ENCODE peak calls at places on chromosomes 12 and 14, in six cellular contexts. T, A, R, G, C and Q are unnamed samples.

GRCh38 chr12:108582509-108582908 is 15.4 kb downstream of the TMEM119 start:
- DNase-seq in T (no peak), A (no peak), R (no peak), G (no peak), C (no peak), Q (no peak)

GRCh38 chr14:64082837-64083236 is 211.3 kb downstream of the ESR2 start:
- DNase-seq in T (no peak), A (no peak), R (no peak), G (no peak), C (no peak), Q (no peak)

GRCh38 chr14:104803916-104804371 is 3.0 kb downstream of the ZBTB42 start:
- DNase-seq in T (no peak), A (no peak), R (no peak), G (peak; percentile 51), C (no peak), Q (peak; percentile 84)

GRCh38 chr12:14326699-14327098 is 38.8 kb upstream of the ATF7IP start:
- DNase-seq in T (no peak), A (no peak), R (no peak), G (no peak), C (no peak), Q (no peak)

GRCh38 chr12:54561164-54561563 is 11.8 kb downstream of the PDE1B start:
- DNase-seq in T (no peak), A (no peak), R (no peak), G (no peak), C (no peak), Q (peak; percentile 78)

GRCh38 chr12:13896063-13896626 is 85.3 kb downstream of the GRIN2B start:
- DNase-seq in T (no peak), A (no peak), R (no peak), G (no peak), C (peak; percentile 66), Q (no peak)

GRCh38 chr12:40058721-40059190 is 47.1 kb downstream of the SLC2A13 start:
- DNase-seq in T (no peak), A (no peak), R (no peak), G (no peak), C (no peak), Q (no peak)

GRCh38 chr12:28710882-28711281 is 438.2 kb upstream of the FAR2 start:
- DNase-seq in T (no peak), A (no peak), R (no peak), G (no peak), C (no peak), Q (no peak)

GRCh38 chr12:75909714-75910451 is 121.7 kb downstream of the PHLDA1 start:
- DNase-seq in T (no peak), A (no peak), R (peak; percentile 29), G (no peak), C (no peak), Q (no peak)

GRCh38 chr14:101371691-101372493 is 189.4 kb upstream of the DIO3 start:
- DNase-seq in T (no peak), A (no peak), R (no peak), G (no peak), C (no peak), Q (no peak)

GRCh38 chr12:92718483-92718985 is 15.7 kb downstream of the PLEKHG7 start:
- DNase-seq in T (no peak), A (no peak), R (peak; percentile 2), G (no peak), C (no peak), Q (no peak)

GRCh38 chr12:106058256-106059182 is 80.2 kb downstream of the NUAK1 start:
- DNase-seq in T (no peak), A (no peak), R (no peak), G (no peak), C (no peak), Q (no peak)

GRCh38 chr14:63710497-63710896 is 17.4 kb downstream of the SGPP1 start:
- DNase-seq in T (no peak), A (no peak), R (no peak), G (no peak), C (no peak), Q (no peak)

GRCh38 chr12:48999371-49000131 is at the start of gene DDN:
- DNase-seq in T (no peak), A (peak; percentile 72), R (no peak), G (peak; percentile 86), C (peak; percentile 63), Q (peak; percentile 94)

GRCh38 chr14:77544571-77544970 is 46.0 kb upstream of the ISM2 start:
- DNase-seq in T (no peak), A (no peak), R (no peak), G (no peak), C (no peak), Q (no peak)

GRCh38 chr12:115000038-115000437 is 316.1 kb upstream of the TBX3 start:
- DNase-seq in T (no peak), A (no peak), R (peak; percentile 52), G (no peak), C (peak; percentile 82), Q (peak; percentile 94)

GRCh38 chr14:36975834-36976233 is 196.6 kb downstream of the SLC25A21 start:
- DNase-seq in T (no peak), A (no peak), R (peak; percentile 79), G (no peak), C (peak; percentile 76), Q (peak; percentile 44)

GRCh38 chr12:101695698-101696097 is 1.7 kb upstream of the CHPT1 start:
- DNase-seq in T (no peak), A (no peak), R (peak; percentile 61), G (no peak), C (no peak), Q (peak; percentile 35)

GRCh38 chr12:89899651-89900050 is 191.0 kb upstream of the ATP2B1 start:
- DNase-seq in T (no peak), A (no peak), R (no peak), G (no peak), C (no peak), Q (no peak)

GRCh38 chr12:34400986-34401658 is 378.8 kb downstream of the ALG10 start:
- DNase-seq in T (no peak), A (peak; percentile 6), R (no peak), G (peak; percentile 0), C (no peak), Q (no peak)

GRCh38 chr12:122740351-122740750 is 9.7 kb upstream of the HCAR1 start:
- DNase-seq in T (no peak), A (no peak), R (no peak), G (no peak), C (peak; percentile 45), Q (peak; percentile 47)

DNA sequence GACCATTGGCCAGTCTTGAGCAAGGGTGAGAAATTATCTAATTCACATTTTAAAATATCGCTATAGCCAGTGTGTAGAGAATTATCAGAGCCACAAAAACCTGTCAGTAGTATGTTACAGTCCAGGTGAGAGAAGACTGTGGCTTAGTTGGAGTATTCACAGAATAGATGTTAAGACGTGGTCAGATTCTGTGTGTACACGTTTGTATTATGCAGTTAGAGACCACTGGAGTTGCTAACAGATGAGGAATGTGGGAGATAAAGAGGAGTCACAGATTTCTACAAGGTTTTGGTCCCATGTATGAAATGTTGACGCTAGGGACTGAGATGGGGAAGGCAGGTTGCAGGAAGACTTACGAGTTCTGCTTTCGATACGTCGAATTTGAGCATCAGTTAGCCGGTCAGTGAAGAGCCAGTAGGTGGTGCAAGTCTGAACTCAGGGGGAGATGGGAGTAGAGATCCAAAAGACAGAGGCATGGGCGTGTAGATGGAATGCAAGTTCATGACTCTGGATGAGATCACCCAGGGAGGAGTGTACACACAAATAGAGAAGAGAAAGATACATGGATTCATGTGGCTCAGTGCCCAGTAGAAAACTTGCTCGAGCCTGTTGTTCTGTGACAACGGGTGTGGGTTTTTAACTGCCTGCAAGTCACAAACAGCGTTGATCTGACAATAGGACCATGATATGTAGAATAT is 114.8 kb upstream of the FLRT2 start:
- DNase-seq in T (peak; percentile 67), A (peak; percentile 45), R (peak; percentile 64), G (no peak), C (peak; percentile 97), Q (no peak)
- TF ChIP-seq CTCF in T (no peak), A (peak; percentile 37), R (peak; percentile 43), G (peak; percentile 75), C (peak; percentile 66), Q (no peak)

DNA sequence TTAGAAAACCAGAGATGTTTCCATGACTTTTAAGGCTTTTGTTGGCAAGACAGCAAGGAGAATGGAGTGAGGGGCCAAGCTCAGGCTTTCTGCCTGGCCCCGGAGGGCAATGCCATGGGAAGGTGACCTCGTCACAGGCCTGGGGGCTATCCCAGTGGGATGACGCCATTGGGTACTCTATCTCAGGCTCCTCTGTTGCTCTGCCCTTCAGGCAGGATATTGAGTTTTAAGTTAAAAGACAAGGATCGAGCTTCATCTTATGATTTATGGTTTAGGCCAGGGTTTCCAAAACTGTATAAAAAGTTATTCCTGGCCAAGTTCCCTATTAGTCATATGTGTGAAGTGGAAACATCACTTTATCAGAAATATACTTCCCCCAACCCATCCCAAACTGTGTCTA is 127.8 kb downstream of the ZFP36L1 start:
- DNase-seq in T (peak; percentile 48), A (peak; percentile 20), R (no peak), G (no peak), C (no peak), Q (no peak)
- H3K4me3 ChIP-seq in T (no peak overlapping the region), A (no peak overlapping the region), R (no peak overlapping the region), G (no peak overlapping the region), C (no peak overlapping the region), Q (no peak overlapping the region)

DNA sequence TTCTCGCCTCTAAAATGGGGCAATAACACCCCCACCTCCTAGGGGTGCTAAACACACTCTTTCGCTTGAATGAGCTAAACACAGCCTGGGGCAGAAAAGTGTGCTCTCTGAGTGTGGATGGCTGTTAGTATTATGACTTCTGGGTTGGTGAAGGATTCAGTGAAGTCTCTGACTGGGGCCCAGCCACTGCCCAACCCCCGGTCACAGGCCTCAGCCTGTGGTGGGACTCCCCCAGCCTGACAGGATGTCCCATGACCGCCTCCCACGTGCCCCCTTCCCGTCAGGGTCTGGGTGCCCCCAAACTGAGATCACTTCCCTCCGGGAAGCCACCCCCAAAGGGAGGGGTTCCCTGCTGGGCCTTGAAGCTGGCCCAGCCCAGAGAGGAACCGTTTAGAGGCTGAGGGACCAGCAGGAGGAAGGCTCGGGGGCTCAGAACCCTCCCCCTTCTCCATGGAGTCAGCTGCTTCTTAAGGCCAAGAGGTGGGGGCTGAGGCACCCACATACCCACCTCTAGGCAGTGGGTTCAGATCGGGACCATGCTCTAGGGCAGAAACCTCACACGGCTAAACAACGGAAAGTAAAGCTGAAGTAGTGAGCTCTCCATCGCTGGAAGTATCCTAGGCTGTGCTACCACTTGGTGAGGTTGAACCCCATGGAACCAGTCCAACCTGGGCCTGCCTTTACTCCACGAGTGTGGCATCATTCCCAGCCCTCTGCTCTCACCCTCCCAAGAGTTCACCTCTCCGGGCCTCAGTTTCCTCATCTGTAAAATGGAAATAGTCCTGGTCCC is 13.8 kb downstream of the DTX1 start:
- DNase-seq in T (no peak), A (no peak), R (no peak), G (no peak), C (no peak), Q (peak; percentile 93)
- TF ChIP-seq MAX in T (no peak), A (no peak), R (no peak), G (no peak), C (no peak), Q (peak; percentile 86)

GRCh38 chr14:92793709-92794546 is at the start of gene GOLGA5:
- DNase-seq in T (peak; percentile 99), A (peak; percentile 98), R (peak; percentile 95), G (peak; percentile 95), C (peak; percentile 99), Q (peak; percentile 98)
- TF ChIP-seq CTCF in T (no peak), A (no peak), R (no peak), G (no peak), C (no peak), Q (no peak)

DNA sequence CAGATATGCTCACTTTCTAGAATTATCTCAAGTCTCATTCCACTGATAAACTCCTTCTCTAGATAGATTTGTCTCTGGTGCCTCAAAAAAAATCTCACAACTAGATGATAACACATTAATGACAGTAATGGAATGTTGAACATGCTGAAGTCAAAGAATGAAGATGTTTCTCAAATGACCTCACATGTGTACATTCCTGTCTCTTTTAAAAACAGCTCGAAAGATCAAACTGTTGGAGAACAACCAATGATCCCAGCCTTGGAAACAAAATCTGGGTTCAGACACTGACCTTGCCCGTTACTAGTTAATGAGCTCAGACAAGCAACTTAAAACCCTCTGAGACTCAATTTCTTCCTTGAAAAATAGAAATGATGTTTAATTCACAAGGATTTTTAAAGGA is 44.7 kb upstream of the KCNJ8 start:
- DNase-seq in T (no peak), A (no peak), R (peak; percentile 50), G (no peak), C (no peak), Q (no peak)
- H3K4me3 ChIP-seq in T (no peak overlapping the region), A (no peak overlapping the region), R (no peak overlapping the region), G (no peak overlapping the region), C (no peak overlapping the region), Q (no peak overlapping the region)